ENCODE peak calls at places on chromosomes 11 and 22, in five cellular contexts. Y, O, H, L and R are unnamed samples. For H3K27me3, the result is how much of the 10 kb centered on the place peaks cover.

GRCh38 chr11:75214411-75214821 is 26.2 kb upstream of the TPBGL start:
- DNase-seq in L (peak), H (peak), Y (peak), O (peak), R (peak)

GRCh38 chr11:12457030-12457600 is 79.7 kb downstream of the PARVA start:
- DNase-seq in L (no peak), H (no peak), Y (no peak), O (no peak), R (no peak)

GRCh38 chr11:13183094-13183825 is 94.3 kb upstream of the BMAL1 start:
- DNase-seq in O (peak), H (peak), L (no peak), Y (no peak), R (no peak)

GRCh38 chr11:11400635-11401232 is 47.7 kb upstream of the CSNK2A3 start:
- DNase-seq in L (no peak), H (peak), O (no peak), Y (peak), R (peak)

GRCh38 chr22:36610056-36610455 is 81.1 kb upstream of the EIF3D start:
- DNase-seq in O (no peak), L (no peak), H (no peak), Y (no peak), R (no peak)

GRCh38 chr11:35781342-35782171 is 119.0 kb downstream of the TRIM44 start:
- DNase-seq in H (no peak), O (no peak), L (no peak), Y (no peak), R (no peak)

GRCh38 chr11:8566613-8567210 is 27.3 kb downstream of the STK33 start:
- DNase-seq in O (peak), H (peak), L (peak), Y (peak), R (no peak)

GRCh38 chr11:22779850-22780249 is 49.8 kb downstream of the SVIP start:
- DNase-seq in L (no peak), H (peak), Y (no peak), O (no peak), R (no peak)

GRCh38 chr22:50059185-50059880 is 1.2 kb upstream of the TTLL8 start:
- DNase-seq in L (no peak), O (peak), Y (peak), H (peak), R (peak)

GRCh38 chr22:20239951-20240773 is 28.0 kb downstream of the RTN4R start:
- DNase-seq in L (no peak), Y (peak), H (no peak), O (peak), R (no peak)
- H3K27me3 ChIP-seq in L (under half), Y (half or more), H (under half), O (under half), R (under half)

GRCh38 chr11:10113852-10114251 is 180.2 kb downstream of the SBF2 start:
- DNase-seq in O (no peak), H (no peak), L (no peak), Y (no peak), R (no peak)

GRCh38 chr11:10118830-10119229 is 175.2 kb downstream of the SBF2 start:
- DNase-seq in O (no peak), Y (no peak), L (no peak), H (no peak), R (no peak)

GRCh38 chr11:10114593-10115404 is 179.2 kb downstream of the SBF2 start:
- DNase-seq in Y (no peak), H (no peak), L (no peak), O (no peak), R (no peak)

GRCh38 chr11:10116588-10116987 is 177.4 kb downstream of the SBF2 start:
- DNase-seq in L (no peak), H (no peak), Y (no peak), O (no peak), R (no peak)

GRCh38 chr11:10117709-10118341 is 176.2 kb downstream of the SBF2 start:
- DNase-seq in H (peak), O (no peak), Y (no peak), L (no peak), R (no peak)
- TF ChIP-seq GABPA in H (no peak), O (no peak), Y (no peak), L (no peak), R (no peak)

GRCh38 chr11:70849031-70849430 is 403.3 kb downstream of the SHANK2 start:
- DNase-seq in L (no peak), H (no peak), Y (no peak), O (no peak), R (no peak)
- TF ChIP-seq REST in L (no peak), H (no peak), Y (no peak), O (no peak), R (no peak)

DNA sequence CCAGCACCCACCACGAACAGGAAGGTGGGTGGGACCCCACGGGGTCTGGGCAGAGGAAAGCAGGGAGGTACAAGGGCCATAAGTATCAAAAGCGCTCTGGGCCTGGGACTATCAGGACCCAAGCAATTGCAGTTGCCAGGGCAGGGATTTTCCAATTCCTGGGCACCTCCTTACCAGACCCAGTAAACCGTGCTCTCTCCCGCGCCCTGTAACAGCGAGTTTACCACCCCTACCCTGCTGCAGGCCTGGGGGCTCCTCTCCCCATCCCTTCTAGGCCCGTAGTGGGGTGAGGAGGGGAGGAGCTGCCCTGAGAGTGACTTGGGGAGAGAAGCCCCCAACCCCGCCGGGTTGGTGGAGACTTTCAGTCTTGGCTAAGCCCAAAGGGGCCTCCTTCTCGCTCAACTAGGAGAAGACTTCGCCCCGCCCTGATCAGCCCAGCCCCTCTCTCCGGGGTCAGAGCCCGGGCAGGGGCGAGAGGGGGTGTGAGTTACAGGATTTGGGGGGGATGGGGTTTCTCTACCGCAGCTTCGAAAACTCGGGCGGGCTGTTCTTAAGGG is 5.4 kb downstream of the PAX6 start:
- DNase-seq in O (peak), H (no peak), L (no peak), Y (no peak), R (no peak)
- H3K27me3 ChIP-seq in O (half or more), H (under half), L (under half), Y (half or more), R (half or more)